ENCODE peak calls at places on chromosomes 2 and 18, in eight cellular contexts. One of them, this sample, is unnamed. For H3K4me1, the result is how much of the 10 kb centered on the place peaks cover.

GRCh38 chr18:22385718-22386117 is 32.0 kb downstream of the CTAGE1 start:
- DNase-seq in tibial artery: no peak
- DNase-seq in colonic mucosa: no peak
- DNase-seq in heart right ventricle: no peak
- DNase-seq in upper lobe of right lung: no peak
- DNase-seq in astrocyte: peak
- DNase-seq in heart left ventricle: no peak
- DNase-seq in HCT116: no peak
- DNase-seq in this sample: no peak

GRCh38 chr2:45898819-45899218 is 247.3 kb downstream of the PRKCE start:
- DNase-seq in tibial artery: no peak
- DNase-seq in colonic mucosa: no peak
- DNase-seq in heart right ventricle: no peak
- DNase-seq in upper lobe of right lung: no peak
- DNase-seq in astrocyte: no peak
- DNase-seq in heart left ventricle: peak
- DNase-seq in HCT116: no peak
- DNase-seq in this sample: no peak

GRCh38 chr2:182591774-182592173 is 124.3 kb upstream of the DNAJC10 start:
- DNase-seq in tibial artery: no peak
- DNase-seq in colonic mucosa: no peak
- DNase-seq in heart right ventricle: no peak
- DNase-seq in upper lobe of right lung: no peak
- DNase-seq in astrocyte: no peak
- DNase-seq in heart left ventricle: no peak
- DNase-seq in HCT116: no peak
- DNase-seq in this sample: no peak

GRCh38 chr2:37355735-37356134 is 11.3 kb downstream of the QPCT start:
- DNase-seq in tibial artery: no peak
- DNase-seq in colonic mucosa: no peak
- DNase-seq in heart right ventricle: no peak
- DNase-seq in upper lobe of right lung: no peak
- DNase-seq in astrocyte: no peak
- DNase-seq in heart left ventricle: no peak
- DNase-seq in HCT116: no peak
- DNase-seq in this sample: no peak

GRCh38 chr2:37560863-37561614 is 110.4 kb downstream of the CDC42EP3 start:
- DNase-seq in tibial artery: no peak
- DNase-seq in colonic mucosa: no peak
- DNase-seq in heart right ventricle: no peak
- DNase-seq in upper lobe of right lung: no peak
- DNase-seq in astrocyte: peak
- DNase-seq in heart left ventricle: no peak
- DNase-seq in HCT116: no peak
- DNase-seq in this sample: no peak

GRCh38 chr2:3207091-3207491 is 170.5 kb downstream of the EIPR1 start:
- DNase-seq in tibial artery: no peak
- DNase-seq in colonic mucosa: no peak
- DNase-seq in heart right ventricle: no peak
- DNase-seq in upper lobe of right lung: no peak
- DNase-seq in astrocyte: no peak
- DNase-seq in heart left ventricle: no peak
- DNase-seq in HCT116: no peak
- DNase-seq in this sample: peak

GRCh38 chr2:37671816-37672103 is 318 bp upstream of the CDC42EP3 start:
- DNase-seq in tibial artery: peak
- DNase-seq in colonic mucosa: no peak
- DNase-seq in heart right ventricle: no peak
- DNase-seq in upper lobe of right lung: no peak
- DNase-seq in astrocyte: no peak
- DNase-seq in heart left ventricle: no peak
- DNase-seq in HCT116: no peak
- DNase-seq in this sample: no peak

GRCh38 chr2:134224005-134224404 is 29.9 kb upstream of the MGAT5 start:
- DNase-seq in tibial artery: no peak
- DNase-seq in colonic mucosa: no peak
- DNase-seq in heart right ventricle: no peak
- DNase-seq in upper lobe of right lung: no peak
- DNase-seq in astrocyte: peak
- DNase-seq in heart left ventricle: no peak
- DNase-seq in HCT116: no peak
- DNase-seq in this sample: no peak

GRCh38 chr18:56789004-56789888 is 138.1 kb downstream of the WDR7 start:
- DNase-seq in tibial artery: no peak
- DNase-seq in colonic mucosa: peak
- DNase-seq in heart right ventricle: peak
- DNase-seq in upper lobe of right lung: no peak
- DNase-seq in astrocyte: no peak
- DNase-seq in heart left ventricle: peak
- DNase-seq in HCT116: peak
- DNase-seq in this sample: no peak

GRCh38 chr2:138061961-138062360 is 97.7 kb downstream of the HNMT start:
- DNase-seq in tibial artery: no peak
- DNase-seq in colonic mucosa: no peak
- DNase-seq in heart right ventricle: no peak
- DNase-seq in upper lobe of right lung: no peak
- DNase-seq in astrocyte: no peak
- DNase-seq in heart left ventricle: no peak
- DNase-seq in HCT116: no peak
- DNase-seq in this sample: no peak

GRCh38 chr18:67672142-67672541 is 155.6 kb upstream of the DSEL start:
- DNase-seq in tibial artery: no peak
- DNase-seq in colonic mucosa: no peak
- DNase-seq in heart right ventricle: no peak
- DNase-seq in upper lobe of right lung: no peak
- DNase-seq in astrocyte: peak
- DNase-seq in heart left ventricle: no peak
- DNase-seq in HCT116: no peak
- DNase-seq in this sample: no peak

GRCh38 chr18:57698571-57699276 is 77.1 kb upstream of the NARS1 start:
- DNase-seq in tibial artery: no peak
- DNase-seq in colonic mucosa: no peak
- DNase-seq in heart right ventricle: no peak
- DNase-seq in upper lobe of right lung: no peak
- DNase-seq in astrocyte: peak
- DNase-seq in heart left ventricle: no peak
- DNase-seq in HCT116: no peak
- DNase-seq in this sample: no peak

GRCh38 chr18:73660931-73661330 is 486.7 kb downstream of the FBXO15 start:
- DNase-seq in tibial artery: no peak
- DNase-seq in colonic mucosa: no peak
- DNase-seq in heart right ventricle: no peak
- DNase-seq in upper lobe of right lung: no peak
- DNase-seq in astrocyte: no peak
- DNase-seq in heart left ventricle: no peak
- DNase-seq in HCT116: no peak
- DNase-seq in this sample: no peak

GRCh38 chr2:231929961-231930600 is 3.9 kb upstream of the NPPC start:
- DNase-seq in tibial artery: peak
- DNase-seq in colonic mucosa: no peak
- DNase-seq in heart right ventricle: peak
- DNase-seq in upper lobe of right lung: no peak
- DNase-seq in astrocyte: no peak
- DNase-seq in heart left ventricle: peak
- DNase-seq in HCT116: no peak
- DNase-seq in this sample: no peak

GRCh38 chr2:71458413-71459083 is 5.2 kb downstream of the DYSF start:
- DNase-seq in tibial artery: no peak
- DNase-seq in colonic mucosa: no peak
- DNase-seq in heart right ventricle: no peak
- DNase-seq in upper lobe of right lung: no peak
- DNase-seq in astrocyte: peak
- DNase-seq in heart left ventricle: no peak
- DNase-seq in HCT116: no peak
- DNase-seq in this sample: no peak

GRCh38 chr2:24123212-24124002 is at the start of the genes FAM228B and PFN4:
- DNase-seq in tibial artery: peak
- DNase-seq in colonic mucosa: peak
- DNase-seq in heart right ventricle: peak
- DNase-seq in upper lobe of right lung: peak
- DNase-seq in astrocyte: peak
- DNase-seq in heart left ventricle: peak
- DNase-seq in HCT116: peak
- DNase-seq in this sample: peak

GRCh38 chr2:128801581-128801980 is 482.9 kb upstream of the HS6ST1 start:
- DNase-seq in tibial artery: no peak
- DNase-seq in colonic mucosa: no peak
- DNase-seq in heart right ventricle: no peak
- DNase-seq in upper lobe of right lung: no peak
- DNase-seq in astrocyte: no peak
- DNase-seq in heart left ventricle: no peak
- DNase-seq in HCT116: no peak
- DNase-seq in this sample: no peak

GRCh38 chr18:52615943-52616342 is 275.9 kb downstream of the DCC start:
- DNase-seq in tibial artery: no peak
- DNase-seq in colonic mucosa: no peak
- DNase-seq in heart right ventricle: no peak
- DNase-seq in upper lobe of right lung: no peak
- DNase-seq in astrocyte: no peak
- DNase-seq in heart left ventricle: no peak
- DNase-seq in HCT116: no peak
- DNase-seq in this sample: no peak

GRCh38 chr2:82275599-82275998 is 1971.0 kb upstream of the LRRTM1 start:
- DNase-seq in tibial artery: no peak
- DNase-seq in colonic mucosa: no peak
- DNase-seq in heart right ventricle: no peak
- DNase-seq in upper lobe of right lung: no peak
- DNase-seq in astrocyte: no peak
- DNase-seq in heart left ventricle: no peak
- DNase-seq in HCT116: no peak
- DNase-seq in this sample: no peak

DNA sequence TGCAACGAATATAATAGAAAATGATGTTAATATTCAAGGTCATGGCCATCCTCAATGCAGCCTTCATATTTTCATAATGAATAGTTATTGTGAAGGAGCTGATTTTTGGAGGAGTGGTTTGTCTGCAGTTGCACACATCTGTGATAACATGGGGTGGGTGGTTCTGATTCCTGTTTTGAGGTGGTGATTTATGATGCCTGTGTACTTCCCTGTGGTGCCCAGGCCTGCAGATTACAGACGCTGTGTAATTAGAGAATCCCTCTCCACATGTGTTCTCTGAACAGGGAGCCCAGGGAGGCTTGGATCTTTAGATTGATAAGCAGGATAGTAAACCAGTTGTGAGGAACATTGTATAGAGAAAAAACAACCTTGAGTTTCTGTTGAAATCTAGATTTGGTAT is 117.5 kb downstream of the AGAP1 start:
- DNase-seq in tibial artery: no peak
- DNase-seq in colonic mucosa: no peak
- DNase-seq in heart right ventricle: no peak
- DNase-seq in upper lobe of right lung: no peak
- DNase-seq in astrocyte: no peak
- DNase-seq in heart left ventricle: no peak
- DNase-seq in HCT116: no peak
- DNase-seq in this sample: no peak
- H3K4me1 ChIP-seq in tibial artery: under half
- H3K4me1 ChIP-seq in colonic mucosa: under half
- H3K4me1 ChIP-seq in heart right ventricle: under half
- H3K4me1 ChIP-seq in upper lobe of right lung: under half
- H3K4me1 ChIP-seq in astrocyte: under half
- H3K4me1 ChIP-seq in heart left ventricle: under half
- H3K4me1 ChIP-seq in HCT116: under half
- H3K4me1 ChIP-seq in this sample: under half

GRCh38 chr2:47205576-47206141 is 50.6 kb upstream of the STPG4 start:
- DNase-seq in tibial artery: no peak
- DNase-seq in colonic mucosa: no peak
- DNase-seq in heart right ventricle: peak
- DNase-seq in upper lobe of right lung: no peak
- DNase-seq in astrocyte: peak
- DNase-seq in heart left ventricle: peak
- DNase-seq in HCT116: no peak
- DNase-seq in this sample: no peak

GRCh38 chr2:47201224-47201623 is 46.1 kb upstream of the STPG4 start:
- DNase-seq in tibial artery: no peak
- DNase-seq in colonic mucosa: no peak
- DNase-seq in heart right ventricle: no peak
- DNase-seq in upper lobe of right lung: no peak
- DNase-seq in astrocyte: peak
- DNase-seq in heart left ventricle: no peak
- DNase-seq in HCT116: no peak
- DNase-seq in this sample: no peak

GRCh38 chr2:47207614-47208013 is 52.5 kb upstream of the STPG4 start:
- DNase-seq in tibial artery: no peak
- DNase-seq in colonic mucosa: no peak
- DNase-seq in heart right ventricle: no peak
- DNase-seq in upper lobe of right lung: no peak
- DNase-seq in astrocyte: no peak
- DNase-seq in heart left ventricle: no peak
- DNase-seq in HCT116: no peak
- DNase-seq in this sample: no peak

GRCh38 chr2:47203996-47204395 is 48.9 kb upstream of the STPG4 start:
- DNase-seq in tibial artery: no peak
- DNase-seq in colonic mucosa: no peak
- DNase-seq in heart right ventricle: no peak
- DNase-seq in upper lobe of right lung: no peak
- DNase-seq in astrocyte: no peak
- DNase-seq in heart left ventricle: no peak
- DNase-seq in HCT116: no peak
- DNase-seq in this sample: no peak

GRCh38 chr2:47204691-47205090 is 49.6 kb upstream of the STPG4 start:
- DNase-seq in tibial artery: no peak
- DNase-seq in colonic mucosa: no peak
- DNase-seq in heart right ventricle: no peak
- DNase-seq in upper lobe of right lung: no peak
- DNase-seq in astrocyte: no peak
- DNase-seq in heart left ventricle: no peak
- DNase-seq in HCT116: no peak
- DNase-seq in this sample: no peak
- TF ChIP-seq CTCF in tibial artery: no peak
- TF ChIP-seq CTCF in colonic mucosa: no peak
- TF ChIP-seq CTCF in heart right ventricle: no peak
- TF ChIP-seq CTCF in upper lobe of right lung: no peak
- TF ChIP-seq CTCF in astrocyte: no peak
- TF ChIP-seq CTCF in heart left ventricle: no peak
- TF ChIP-seq CTCF in HCT116: no peak
- TF ChIP-seq CTCF in this sample: no peak

GRCh38 chr18:59742325-59743111 is 45.3 kb upstream of the CCBE1 start:
- DNase-seq in tibial artery: no peak
- DNase-seq in colonic mucosa: no peak
- DNase-seq in heart right ventricle: peak
- DNase-seq in upper lobe of right lung: peak
- DNase-seq in astrocyte: peak
- DNase-seq in heart left ventricle: no peak
- DNase-seq in HCT116: no peak
- DNase-seq in this sample: no peak
- H3K4me1 ChIP-seq in tibial artery: under half
- H3K4me1 ChIP-seq in colonic mucosa: under half
- H3K4me1 ChIP-seq in heart right ventricle: under half
- H3K4me1 ChIP-seq in upper lobe of right lung: under half
- H3K4me1 ChIP-seq in astrocyte: under half
- H3K4me1 ChIP-seq in heart left ventricle: under half
- H3K4me1 ChIP-seq in HCT116: under half
- H3K4me1 ChIP-seq in this sample: under half

DNA sequence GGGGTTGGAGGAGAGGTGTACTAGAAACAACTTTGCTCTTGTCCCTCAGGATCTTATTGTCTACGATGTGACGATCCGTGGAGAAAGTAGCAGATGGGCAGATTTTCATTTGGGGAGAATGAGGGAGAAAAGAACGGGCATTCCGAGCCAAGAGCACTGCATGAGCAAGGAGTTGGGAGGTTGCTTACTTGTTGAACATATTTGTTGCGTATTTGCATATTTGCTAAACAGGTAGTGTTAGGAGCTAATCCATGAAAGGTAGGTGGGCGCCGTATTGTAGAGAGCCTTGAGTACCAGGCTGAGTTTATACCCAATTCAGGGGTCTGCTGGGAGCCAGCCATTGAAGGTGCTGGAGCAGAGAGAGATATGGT is 490 bp downstream of the BCS1L start:
- DNase-seq in tibial artery: no peak
- DNase-seq in colonic mucosa: no peak
- DNase-seq in heart right ventricle: no peak
- DNase-seq in upper lobe of right lung: no peak
- DNase-seq in astrocyte: no peak
- DNase-seq in heart left ventricle: no peak
- DNase-seq in HCT116: no peak
- DNase-seq in this sample: no peak
- TF ChIP-seq CTCF in tibial artery: no peak
- TF ChIP-seq CTCF in colonic mucosa: no peak
- TF ChIP-seq CTCF in heart right ventricle: no peak
- TF ChIP-seq CTCF in upper lobe of right lung: no peak
- TF ChIP-seq CTCF in astrocyte: no peak
- TF ChIP-seq CTCF in heart left ventricle: no peak
- TF ChIP-seq CTCF in HCT116: no peak
- TF ChIP-seq CTCF in this sample: no peak

This sample was measured in right lobe of liver.